ENCODE peak calls at places on chromosomes 11 and 22, in ten cellular contexts. F, V, O, R, M, J, Q, K, P and D are unnamed samples.

GRCh38 chr11:110774138-110775014 is 62.1 kb upstream of the ARHGAP20 start:
- DNase-seq in F (no peak), V (no peak), O (no peak), R (no peak), M (no peak), J (peak; percentile 16), Q (no peak), K (no peak), P (no peak), D (no peak)

GRCh38 chr11:32792948-32793475 is 1.4 kb downstream of the CCDC73 start:
- DNase-seq in F (no peak), V (peak; percentile 72), O (peak; percentile 64), R (peak; percentile 82), M (peak; percentile 16), J (peak; percentile 66), Q (peak; percentile 71), K (no peak), P (peak; percentile 31), D (peak; percentile 56)

GRCh38 chr11:76153609-76153949 is 52.7 kb downstream of the WNT11 start:
- DNase-seq in F (no peak), V (no peak), O (no peak), R (no peak), M (no peak), J (peak; percentile 3), Q (no peak), K (peak; percentile 39), P (no peak), D (no peak)

GRCh38 chr11:76642341-76642740 is 28.2 kb downstream of the LRRC32 start:
- DNase-seq in F (no peak), V (peak; percentile 4), O (no peak), R (peak; percentile 26), M (no peak), J (no peak), Q (no peak), K (no peak), P (no peak), D (no peak)

GRCh38 chr22:46240073-46240472 is 10.0 kb downstream of the CDPF1 start:
- DNase-seq in F (no peak), V (no peak), O (no peak), R (no peak), M (no peak), J (no peak), Q (no peak), K (no peak), P (no peak), D (no peak)

GRCh38 chr11:16097543-16097942 is 258.8 kb downstream of the SOX6 start:
- DNase-seq in F (no peak), V (no peak), O (no peak), R (no peak), M (no peak), J (peak; percentile 80), Q (no peak), K (peak; percentile 96), P (no peak), D (no peak)

GRCh38 chr11:5593146-5593545 is 3.3 kb upstream of the TRIM6 start:
- DNase-seq in F (no peak), V (no peak), O (no peak), R (no peak), M (no peak), J (no peak), Q (no peak), K (no peak), P (no peak), D (no peak)

GRCh38 chr11:18012314-18012905 is 437 bp downstream of the SERGEF start:
- DNase-seq in F (peak; percentile 77), V (peak; percentile 29), O (no peak), R (peak; percentile 45), M (no peak), J (peak; percentile 38), Q (peak; percentile 62), K (no peak), P (peak; percentile 20), D (no peak)

GRCh38 chr11:57311109-57311936 is 13.4 kb downstream of the TNKS1BP1 start:
- DNase-seq in F (peak; percentile 98), V (peak; percentile 36), O (no peak), R (peak; percentile 77), M (peak; percentile 92), J (peak; percentile 97), Q (peak; percentile 97), K (peak; percentile 92), P (peak; percentile 92), D (peak; percentile 93)

GRCh38 chr11:65482306-65482850 is 16.5 kb upstream of the MALAT1 start:
- DNase-seq in F (no peak), V (peak; percentile 22), O (no peak), R (no peak), M (no peak), J (no peak), Q (no peak), K (no peak), P (no peak), D (no peak)

GRCh38 chr22:41009222-41009948 is 58.2 kb downstream of the RBX1 start:
- DNase-seq in F (no peak), V (no peak), O (no peak), R (no peak), M (peak; percentile 79), J (peak; percentile 69), Q (no peak), K (no peak), P (no peak), D (no peak)

GRCh38 chr11:10797561-10797960 is 11.2 kb downstream of the EIF4G2 start:
- DNase-seq in F (no peak), V (no peak), O (no peak), R (no peak), M (no peak), J (no peak), Q (no peak), K (no peak), P (no peak), D (no peak)

GRCh38 chr11:94925422-94926270 is 47.7 kb downstream of the CWC15 start:
- DNase-seq in F (no peak), V (no peak), O (no peak), R (no peak), M (no peak), J (no peak), Q (no peak), K (no peak), P (no peak), D (no peak)

DNA sequence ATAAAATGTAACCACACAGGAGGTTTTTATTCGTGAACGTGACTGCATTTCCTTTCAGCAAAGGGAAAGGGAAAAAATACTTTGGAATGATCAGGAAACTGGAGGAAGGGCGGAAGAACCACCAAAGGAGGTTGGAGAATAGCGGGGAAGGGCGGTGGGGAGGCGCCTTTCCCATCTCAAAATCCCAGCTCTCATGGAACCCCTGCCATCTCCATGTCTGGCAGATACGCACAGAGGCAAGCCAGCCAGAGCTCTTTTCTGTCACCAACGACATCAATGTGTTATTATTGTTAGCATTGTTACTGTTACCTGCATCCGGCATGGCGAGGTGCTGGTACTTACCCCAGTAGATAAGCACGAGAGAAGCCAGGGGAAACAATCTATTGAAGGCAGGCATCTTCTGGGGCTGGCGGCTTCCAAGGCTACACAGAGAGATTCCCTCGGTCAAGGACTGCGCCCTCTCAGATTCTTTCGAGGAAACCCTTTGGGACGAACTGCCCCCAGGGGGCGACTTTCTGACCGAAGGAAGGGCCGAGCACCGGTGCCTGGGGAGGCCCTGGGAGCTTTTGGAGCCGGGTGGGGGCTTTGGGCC is 923 bp downstream of the SCN3B start:
- DNase-seq in F (no peak), V (no peak), O (no peak), R (no peak), M (no peak), J (no peak), Q (no peak), K (no peak), P (peak; percentile 7), D (no peak)
- TF ChIP-seq CTCF in F (no peak), V (no peak), O (peak; percentile 17), R (no peak), M (peak; percentile 20), J (peak; percentile 30), Q (peak; percentile 37), K (peak; percentile 8), P (no peak), D (no peak)

DNA sequence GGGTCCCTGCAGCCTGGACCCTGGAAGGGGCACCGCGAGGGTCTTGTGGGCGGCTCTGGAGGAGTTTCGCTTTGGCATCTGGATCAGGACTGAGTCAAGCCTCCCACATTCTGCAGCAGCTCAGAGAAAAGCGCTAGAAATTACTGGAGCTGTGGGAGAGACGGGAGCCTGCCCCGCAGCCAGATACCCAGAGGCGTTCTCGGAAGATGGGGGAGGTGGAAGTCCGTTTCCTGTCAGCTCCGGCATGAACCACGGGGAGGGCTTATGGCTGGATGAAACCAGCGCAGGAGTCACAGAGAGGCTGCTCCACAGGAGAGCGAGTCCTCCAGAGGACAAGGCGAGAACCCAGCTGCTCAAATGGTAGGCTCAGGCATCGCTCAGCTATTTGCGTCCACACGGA is 379.3 kb downstream of the OPCML start:
- DNase-seq in F (no peak), V (no peak), O (no peak), R (no peak), M (no peak), J (no peak), Q (peak; percentile 51), K (no peak), P (no peak), D (no peak)
- TF ChIP-seq CTCF in F (no peak), V (no peak), O (no peak), R (no peak), M (no peak), J (no peak), Q (no peak), K (no peak), P (no peak), D (no peak)

GRCh38 chr11:64165842-64166635 is at the start of gene MACROD1:
- DNase-seq in F (peak; percentile 85), V (peak; percentile 83), O (peak; percentile 88), R (peak; percentile 81), M (no peak), J (peak; percentile 87), Q (peak; percentile 96), K (no peak), P (peak; percentile 91), D (peak; percentile 91)
- TF ChIP-seq CTCF in F (no peak), V (peak; percentile 18), O (no peak), R (no peak), M (no peak), J (no peak), Q (no peak), K (no peak), P (no peak), D (no peak)

DNA sequence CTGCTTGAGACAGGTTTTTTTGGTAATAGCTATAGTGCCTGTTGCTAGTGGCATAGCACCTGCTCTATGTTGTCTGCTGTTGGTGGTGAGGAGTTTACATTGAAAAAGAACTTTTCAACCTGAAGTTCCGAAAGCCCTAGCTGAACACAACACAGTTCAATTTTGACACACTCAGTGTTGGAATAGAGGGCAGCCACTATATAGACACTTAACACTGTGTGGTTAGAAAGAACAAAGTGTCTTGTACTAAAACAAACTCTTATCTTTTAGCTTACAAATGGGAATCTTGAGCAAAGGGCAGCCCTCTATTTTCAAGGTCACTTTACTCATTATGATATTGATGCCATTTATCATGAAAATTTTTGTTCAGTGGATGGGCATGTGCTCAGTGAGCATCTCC is 18.4 kb downstream of the TBCEL start:
- DNase-seq in F (no peak), V (no peak), O (no peak), R (no peak), M (no peak), J (no peak), Q (no peak), K (no peak), P (no peak), D (no peak)
- TF ChIP-seq CTCF in F (no peak), V (no peak), O (no peak), R (no peak), M (no peak), J (no peak), Q (no peak), K (no peak), P (no peak), D (no peak)

GRCh38 chr11:61695917-61696316 is 15.7 kb downstream of the DAGLA start:
- DNase-seq in F (peak; percentile 84), V (no peak), O (no peak), R (no peak), M (peak; percentile 49), J (peak; percentile 90), Q (peak; percentile 68), K (peak; percentile 58), P (peak; percentile 74), D (peak; percentile 81)
- TF ChIP-seq CTCF in F (no peak), V (no peak), O (no peak), R (no peak), M (no peak), J (no peak), Q (peak; percentile 12), K (peak; percentile 33), P (no peak), D (no peak)